ENCODE peak calls at places on chromosomes 3 and 15, in eight cellular contexts. One of them, this sample, is unnamed.

GRCh38 chr3:23202203-23202920 is 765 bp upstream of the UBE2E2 start:
- DNase-seq in WERI-Rb-1: no peak
- DNase-seq in LHCN-M2: no peak
- DNase-seq in NCI-H1105: no peak
- DNase-seq in breast epithelium: peak; percentile 28
- DNase-seq in H4: no peak
- DNase-seq in endothelial cell: peak; percentile 28
- DNase-seq in Calu3: no peak
- DNase-seq in this sample: no peak

GRCh38 chr3:71591106-71591505 is 7.6 kb upstream of the FOXP1 start:
- DNase-seq in WERI-Rb-1: no peak
- DNase-seq in Calu3: no peak
- DNase-seq in breast epithelium: no peak
- DNase-seq in endothelial cell: no peak
- DNase-seq in H4: no peak
- DNase-seq in NCI-H1105: no peak
- DNase-seq in LHCN-M2: no peak
- DNase-seq in this sample: no peak

GRCh38 chr3:73353661-73354217 is 271.0 kb downstream of the PDZRN3 start:
- DNase-seq in H4: no peak
- DNase-seq in NCI-H1105: no peak
- DNase-seq in Calu3: no peak
- DNase-seq in endothelial cell: no peak
- DNase-seq in breast epithelium: no peak
- DNase-seq in LHCN-M2: no peak
- DNase-seq in WERI-Rb-1: no peak
- DNase-seq in this sample: no peak

GRCh38 chr15:80801891-80802680 is 22.9 kb downstream of the CEMIP start:
- DNase-seq in breast epithelium: no peak
- DNase-seq in Calu3: peak; percentile 36
- DNase-seq in LHCN-M2: peak; percentile 35
- DNase-seq in H4: peak; percentile 64
- DNase-seq in NCI-H1105: no peak
- DNase-seq in WERI-Rb-1: no peak
- DNase-seq in endothelial cell: no peak
- DNase-seq in this sample: no peak

GRCh38 chr3:133371676-133372075 is 28.2 kb upstream of the BFSP2 start:
- DNase-seq in WERI-Rb-1: no peak
- DNase-seq in LHCN-M2: no peak
- DNase-seq in endothelial cell: no peak
- DNase-seq in NCI-H1105: no peak
- DNase-seq in H4: no peak
- DNase-seq in Calu3: no peak
- DNase-seq in breast epithelium: no peak
- DNase-seq in this sample: no peak

GRCh38 chr3:45957606-45958005 is 14.3 kb downstream of the CXCR6 start:
- DNase-seq in breast epithelium: no peak
- DNase-seq in endothelial cell: no peak
- DNase-seq in Calu3: no peak
- DNase-seq in NCI-H1105: peak; percentile 16
- DNase-seq in LHCN-M2: no peak
- DNase-seq in H4: no peak
- DNase-seq in WERI-Rb-1: no peak
- DNase-seq in this sample: no peak

GRCh38 chr3:58082047-58082446 is 73.8 kb downstream of the FLNB start:
- DNase-seq in endothelial cell: peak; percentile 59
- DNase-seq in NCI-H1105: no peak
- DNase-seq in WERI-Rb-1: peak; percentile 83
- DNase-seq in Calu3: no peak
- DNase-seq in H4: no peak
- DNase-seq in LHCN-M2: peak; percentile 62
- DNase-seq in breast epithelium: no peak
- DNase-seq in this sample: no peak

GRCh38 chr3:66425566-66425965 is 75.3 kb downstream of the LRIG1 start:
- DNase-seq in endothelial cell: no peak
- DNase-seq in NCI-H1105: no peak
- DNase-seq in WERI-Rb-1: no peak
- DNase-seq in H4: no peak
- DNase-seq in Calu3: no peak
- DNase-seq in breast epithelium: no peak
- DNase-seq in LHCN-M2: no peak
- DNase-seq in this sample: no peak

GRCh38 chr15:43274136-43274535 is 7.4 kb upstream of the TGM5 start:
- DNase-seq in Calu3: no peak
- DNase-seq in NCI-H1105: no peak
- DNase-seq in WERI-Rb-1: no peak
- DNase-seq in breast epithelium: peak; percentile 83
- DNase-seq in LHCN-M2: peak; percentile 45
- DNase-seq in endothelial cell: no peak
- DNase-seq in H4: peak; percentile 49
- DNase-seq in this sample: peak; percentile 60

GRCh38 chr3:122992628-122993570 is 34.7 kb downstream of the SEMA5B start:
- DNase-seq in H4: no peak
- DNase-seq in Calu3: no peak
- DNase-seq in breast epithelium: no peak
- DNase-seq in LHCN-M2: no peak
- DNase-seq in endothelial cell: no peak
- DNase-seq in NCI-H1105: no peak
- DNase-seq in WERI-Rb-1: peak; percentile 46
- DNase-seq in this sample: no peak